ENCODE peak calls at places on chromosomes 3 and 15, in eight cellular contexts. V is thoracic aorta, G is ascending aorta, Y is lower lobe of right lung, K is mesenchymal stem cell, H is tibial artery, P is MM.1S, X is breast epithelium. S is an unnamed sample.

GRCh38 chr3:158723991-158724390 is 8.3 kb downstream of the RARRES1 start:
- DNase-seq in V (no peak), G (no peak), Y (no peak), K (no peak), H (no peak), P (no peak), X (no peak), S (no peak)

GRCh38 chr15:77535845-77536244 is 96.9 kb downstream of the LINGO1 start:
- DNase-seq in V (no peak), G (no peak), Y (no peak), K (no peak), H (peak; percentile 31), P (no peak), X (no peak), S (peak; percentile 11)

GRCh38 chr15:57061281-57061680 is 142.8 kb downstream of the TCF12 start:
- DNase-seq in V (no peak), G (no peak), Y (no peak), K (no peak), H (no peak), P (no peak), X (no peak), S (no peak)

GRCh38 chr3:136617123-136617700 is 135.0 kb downstream of the STAG1 start:
- DNase-seq in V (no peak), G (no peak), Y (no peak), K (no peak), H (no peak), P (no peak), X (no peak), S (no peak)

GRCh38 chr3:177589041-177589650 is 391.9 kb upstream of the TBL1XR1 start:
- DNase-seq in V (no peak), G (no peak), Y (no peak), K (no peak), H (no peak), P (no peak), X (no peak), S (no peak)

GRCh38 chr15:62549345-62549970 is 384.4 kb upstream of the C2CD4B start:
- DNase-seq in V (no peak), G (no peak), Y (no peak), K (peak; percentile 45), H (no peak), P (peak; percentile 27), X (no peak), S (no peak)

GRCh38 chr3:134083626-134084229 is 54.0 kb upstream of the SLCO2A1 start:
- DNase-seq in V (no peak), G (no peak), Y (no peak), K (no peak), H (no peak), P (no peak), X (no peak), S (no peak)

GRCh38 chr15:93321881-93322282 is 232.9 kb upstream of the RGMA start:
- DNase-seq in V (no peak), G (no peak), Y (peak; percentile 63), K (no peak), H (no peak), P (no peak), X (peak; percentile 57), S (no peak)

GRCh38 chr15:43168192-43169107 is 16.8 kb upstream of the CCNDBP1 start:
- DNase-seq in V (no peak), G (no peak), Y (no peak), K (peak; percentile 32), H (no peak), P (no peak), X (no peak), S (no peak)

GRCh38 chr3:23172059-23172458 is 31.1 kb upstream of the UBE2E2 start:
- DNase-seq in V (no peak), G (no peak), Y (no peak), K (no peak), H (no peak), P (no peak), X (no peak), S (no peak)

GRCh38 chr15:87916208-87916607 is 340.3 kb downstream of the NTRK3 start:
- DNase-seq in V (no peak), G (no peak), Y (no peak), K (no peak), H (no peak), P (no peak), X (no peak), S (no peak)

GRCh38 chr15:28948036-28948435 is 62.3 kb downstream of the APBA2 start:
- DNase-seq in V (no peak), G (peak; percentile 19), Y (no peak), K (no peak), H (peak; percentile 16), P (no peak), X (no peak), S (no peak)

GRCh38 chr15:28945626-28946215 is 59.9 kb downstream of the APBA2 start:
- DNase-seq in V (no peak), G (peak; percentile 53), Y (no peak), K (no peak), H (peak; percentile 39), P (no peak), X (no peak), S (no peak)

GRCh38 chr15:28944696-28945300 is 59.0 kb downstream of the APBA2 start:
- DNase-seq in V (no peak), G (peak; percentile 51), Y (no peak), K (no peak), H (peak; percentile 42), P (no peak), X (no peak), S (no peak)

GRCh38 chr15:28944286-28944685 is 58.5 kb downstream of the APBA2 start:
- DNase-seq in V (no peak), G (peak; percentile 30), Y (no peak), K (no peak), H (peak; percentile 17), P (no peak), X (no peak), S (no peak)

GRCh38 chr15:28947241-28947674 is 61.5 kb downstream of the APBA2 start:
- DNase-seq in V (no peak), G (peak; percentile 42), Y (no peak), K (no peak), H (peak; percentile 63), P (no peak), X (no peak), S (no peak)
- H3K36me3 ChIP-seq in V (no peaks in the 10 kb centered on the region), G (no peaks in the 10 kb centered on the region), Y (no peaks in the 10 kb centered on the region), K (no peaks in the 10 kb centered on the region), H (no peaks in the 10 kb centered on the region), P (no peaks in the 10 kb centered on the region), X (no peaks in the 10 kb centered on the region), S (no peaks in the 10 kb centered on the region)

GRCh38 chr15:79066391-79067090 is 24.0 kb downstream of the RASGRF1 start:
- DNase-seq in V (no peak), G (no peak), Y (no peak), K (no peak), H (no peak), P (no peak), X (no peak), S (no peak)

GRCh38 chr15:79068790-79069189 is 21.8 kb downstream of the RASGRF1 start:
- DNase-seq in V (no peak), G (no peak), Y (no peak), K (no peak), H (no peak), P (no peak), X (no peak), S (no peak)

GRCh38 chr15:79065744-79066376 is 24.7 kb downstream of the RASGRF1 start:
- DNase-seq in V (no peak), G (no peak), Y (no peak), K (no peak), H (no peak), P (peak; percentile 42), X (no peak), S (no peak)

GRCh38 chr15:79067434-79067833 is 23.1 kb downstream of the RASGRF1 start:
- DNase-seq in V (no peak), G (no peak), Y (no peak), K (no peak), H (no peak), P (peak; percentile 33), X (no peak), S (no peak)

GRCh38 chr15:79067969-79068368 is 22.6 kb downstream of the RASGRF1 start:
- DNase-seq in V (no peak), G (no peak), Y (no peak), K (no peak), H (no peak), P (no peak), X (no peak), S (no peak)
- H3K36me3 ChIP-seq in V (no peaks in the 10 kb centered on the region), G (no peaks in the 10 kb centered on the region), Y (no peaks in the 10 kb centered on the region), K (no peaks in the 10 kb centered on the region), H (no peaks in the 10 kb centered on the region), P (no peaks in the 10 kb centered on the region), X (no peaks in the 10 kb centered on the region), S (no peaks in the 10 kb centered on the region)

GRCh38 chr15:70090436-70091291 is 7.1 kb downstream of the TLE3 start:
- DNase-seq in V (no peak), G (no peak), Y (no peak), K (no peak), H (no peak), P (no peak), X (no peak), S (no peak)
- H3K36me3 ChIP-seq in V (peaks cover 17% of the 10 kb centered on the region), G (peaks cover 5% of the 10 kb centered on the region), Y (peaks cover 54% of the 10 kb centered on the region), K (peaks cover 71% of the 10 kb centered on the region), H (peaks cover 18% of the 10 kb centered on the region), P (peaks cover 15% of the 10 kb centered on the region), X (no peaks in the 10 kb centered on the region), S (no peaks in the 10 kb centered on the region)

DNA sequence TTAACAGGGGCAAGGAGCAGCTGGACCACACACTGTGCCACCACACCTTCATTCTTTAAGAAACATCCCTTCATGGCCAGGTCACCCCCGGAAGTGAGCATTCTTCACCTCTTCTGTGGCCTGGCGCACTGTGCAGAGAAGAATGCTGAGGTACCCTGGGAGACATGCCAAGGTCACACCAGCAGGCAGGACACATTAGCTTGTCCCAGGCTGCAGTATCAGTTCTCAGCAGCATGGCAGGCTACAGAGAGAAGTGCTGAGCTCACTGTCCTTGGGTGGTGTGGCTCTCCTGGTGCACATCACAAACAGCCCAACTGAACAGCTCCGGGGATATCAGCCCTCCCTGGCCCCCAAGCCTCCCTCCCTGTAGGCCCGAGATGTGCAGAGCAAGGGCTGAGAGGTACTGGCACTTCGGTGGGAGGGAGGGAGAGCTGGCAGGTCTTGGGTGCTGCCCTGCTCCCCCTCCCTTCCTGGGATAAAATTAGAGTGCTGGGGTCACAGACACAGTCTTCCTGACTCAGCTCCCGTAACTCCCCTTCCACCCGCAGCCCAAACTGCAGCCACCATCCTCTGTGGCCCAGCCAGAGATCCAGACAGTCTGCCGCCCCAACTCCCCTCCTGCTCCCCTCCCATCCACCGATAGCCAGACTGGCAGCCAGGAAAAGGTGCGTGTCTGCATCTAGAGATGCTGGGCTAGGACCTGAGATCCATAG is 13.4 kb downstream of the SEMA7A start:
- DNase-seq in V (no peak), G (no peak), Y (no peak), K (no peak), H (no peak), P (peak; percentile 33), X (no peak), S (no peak)
- H3K36me3 ChIP-seq in V (no peaks in the 10 kb centered on the region), G (no peaks in the 10 kb centered on the region), Y (peaks cover 6% of the 10 kb centered on the region), K (peaks cover 14% of the 10 kb centered on the region), H (no peaks in the 10 kb centered on the region), P (no peaks in the 10 kb centered on the region), X (no peaks in the 10 kb centered on the region), S (no peaks in the 10 kb centered on the region)

DNA sequence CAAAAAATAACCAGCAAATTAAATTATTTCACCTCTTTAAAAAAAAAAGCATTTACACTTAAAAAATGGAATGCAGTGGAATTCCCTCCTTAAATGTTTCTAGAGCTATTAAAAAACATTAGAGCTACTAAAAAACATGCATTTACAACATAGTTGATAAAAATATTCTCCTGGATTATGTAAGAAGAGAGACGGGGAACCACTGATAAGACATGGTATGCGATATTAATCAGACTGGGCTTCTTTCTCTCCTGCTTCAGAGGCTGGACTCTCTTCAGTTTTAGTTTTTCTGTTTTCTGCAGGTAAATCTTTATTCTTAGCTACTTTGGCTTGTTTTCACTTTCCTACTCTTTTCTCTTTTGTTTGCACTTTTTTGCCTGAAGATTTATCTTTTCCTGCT is 40.4 kb upstream of the WDR49 start:
- DNase-seq in V (no peak), G (no peak), Y (no peak), K (no peak), H (no peak), P (no peak), X (no peak), S (no peak)
- H3K36me3 ChIP-seq in V (peaks cover 8% of the 10 kb centered on the region), G (peaks cover 12% of the 10 kb centered on the region), Y (peaks cover 57% of the 10 kb centered on the region), K (peaks cover 69% of the 10 kb centered on the region), H (peaks cover 9% of the 10 kb centered on the region), P (peaks cover 8% of the 10 kb centered on the region), X (no peaks in the 10 kb centered on the region), S (peaks cover 75% of the 10 kb centered on the region)